ENCODE peak calls at places on chromosomes 6 and 20, in ten cellular contexts. P is fibroblast of lung; J is fibroblast of pulmonary artery; G is RWPE1; Q is astrocyte of the spinal cord; B is CD8-positive, alpha-beta T cell; S is fibroblast of mammary gland; T is MCF 10A; N is omental fat pad; V is cardiac muscle cell. O is an unnamed sample.

GRCh38 chr6:134422426-134423231 is 104.7 kb upstream of the SGK1 start:
- DNase-seq in P (peak; percentile 98), Q (peak; percentile 99), B (no peak), V (peak; percentile 97), T (peak; percentile 88), G (peak; percentile 89), J (peak; percentile 98), S (peak; percentile 99), N (no peak), O (no peak)

GRCh38 chr6:21653902-21654301 is 60.4 kb downstream of the SOX4 start:
- DNase-seq in Q (no peak), N (no peak), G (no peak), B (no peak), V (no peak), J (no peak), P (no peak), T (no peak), S (no peak), O (no peak)

GRCh38 chr6:2157441-2158127 is 87.8 kb downstream of the GMDS start:
- DNase-seq in S (peak; percentile 95), V (peak; percentile 89), T (peak; percentile 84), P (peak; percentile 87), G (peak; percentile 7), J (peak; percentile 88), N (no peak), B (no peak), Q (peak; percentile 87), O (no peak)

GRCh38 chr6:166467436-166468000 is 84.8 kb upstream of the MPC1 start:
- DNase-seq in B (no peak), J (no peak), T (no peak), G (no peak), S (no peak), P (no peak), Q (no peak), V (no peak), N (no peak), O (no peak)

GRCh38 chr6:125974214-125974866 is 12.0 kb upstream of the TRMT11 start:
- DNase-seq in Q (peak; percentile 66), V (peak; percentile 81), J (peak; percentile 85), S (peak; percentile 74), B (no peak), G (no peak), N (no peak), T (peak; percentile 66), P (peak; percentile 81), O (no peak)

GRCh38 chr6:107116328-107116892 is 1.1 kb upstream of the BEND3 start:
- DNase-seq in Q (peak; percentile 32), J (no peak), G (no peak), T (no peak), B (no peak), S (no peak), N (no peak), V (peak; percentile 19), P (no peak), O (no peak)

GRCh38 chr20:56797023-56797422 is 167.9 kb downstream of the TFAP2C start:
- DNase-seq in V (no peak), T (no peak), S (no peak), J (no peak), B (no peak), N (no peak), G (no peak), P (no peak), Q (no peak), O (no peak)

GRCh38 chr6:43714311-43715055 is 26.9 kb upstream of the MRPS18A start:
- DNase-seq in Q (peak; percentile 38), S (peak; percentile 78), P (peak; percentile 85), J (peak; percentile 63), V (peak; percentile 83), N (no peak), G (no peak), T (no peak), B (no peak), O (no peak)

GRCh38 chr20:34888468-34888867 is 12.1 kb downstream of the ACSS2 start:
- DNase-seq in V (no peak), Q (no peak), T (no peak), B (no peak), N (no peak), J (no peak), P (no peak), S (no peak), G (no peak), O (no peak)

GRCh38 chr6:44309092-44309491 is 4.1 kb downstream of the AARS2 start:
- DNase-seq in B (no peak), V (peak; percentile 38), Q (peak; percentile 49), T (peak; percentile 59), J (peak; percentile 23), G (peak; percentile 77), S (peak; percentile 90), N (no peak), P (peak; percentile 83), O (no peak)

DNA sequence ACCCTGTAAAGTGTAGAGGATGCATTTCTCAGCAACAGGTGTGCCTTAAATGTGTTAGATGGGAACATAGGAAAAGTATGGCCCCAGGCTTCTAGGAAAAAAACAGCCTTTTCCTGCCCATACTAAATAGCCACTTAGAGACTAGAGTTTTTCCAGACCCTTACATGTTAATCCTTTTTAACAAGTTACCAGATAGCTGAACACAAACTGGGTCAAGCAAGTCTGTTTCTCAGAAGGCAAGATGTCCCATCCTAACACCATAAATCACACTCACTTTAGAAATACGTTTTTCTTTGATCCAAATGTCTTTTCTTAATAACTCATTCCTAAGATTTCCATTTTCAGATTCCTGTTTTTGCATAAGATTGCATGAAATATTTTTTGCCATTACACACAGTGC is 241.2 kb downstream of the KCNQ5 start:
- DNase-seq in S (no peak), V (no peak), Q (no peak), N (no peak), T (no peak), G (no peak), J (no peak), B (no peak), P (no peak), O (no peak)
- TF ChIP-seq CTCF in S (no peak), V (no peak), Q (no peak), N (no peak), T (no peak), G (no peak), J (no peak), B (no peak), P (no peak), O (no peak)

GRCh38 chr20:12358006-12358654 is 440.4 kb downstream of the BTBD3 start:
- DNase-seq in S (peak; percentile 15), Q (no peak), V (peak; percentile 62), P (no peak), N (no peak), J (peak; percentile 42), B (no peak), T (peak; percentile 20), G (no peak), O (no peak)
- TF ChIP-seq CTCF in S (peak; percentile 11), Q (no peak), V (peak; percentile 54), P (no peak), N (no peak), J (peak; percentile 47), B (no peak), T (no peak), G (no peak), O (no peak)

DNA sequence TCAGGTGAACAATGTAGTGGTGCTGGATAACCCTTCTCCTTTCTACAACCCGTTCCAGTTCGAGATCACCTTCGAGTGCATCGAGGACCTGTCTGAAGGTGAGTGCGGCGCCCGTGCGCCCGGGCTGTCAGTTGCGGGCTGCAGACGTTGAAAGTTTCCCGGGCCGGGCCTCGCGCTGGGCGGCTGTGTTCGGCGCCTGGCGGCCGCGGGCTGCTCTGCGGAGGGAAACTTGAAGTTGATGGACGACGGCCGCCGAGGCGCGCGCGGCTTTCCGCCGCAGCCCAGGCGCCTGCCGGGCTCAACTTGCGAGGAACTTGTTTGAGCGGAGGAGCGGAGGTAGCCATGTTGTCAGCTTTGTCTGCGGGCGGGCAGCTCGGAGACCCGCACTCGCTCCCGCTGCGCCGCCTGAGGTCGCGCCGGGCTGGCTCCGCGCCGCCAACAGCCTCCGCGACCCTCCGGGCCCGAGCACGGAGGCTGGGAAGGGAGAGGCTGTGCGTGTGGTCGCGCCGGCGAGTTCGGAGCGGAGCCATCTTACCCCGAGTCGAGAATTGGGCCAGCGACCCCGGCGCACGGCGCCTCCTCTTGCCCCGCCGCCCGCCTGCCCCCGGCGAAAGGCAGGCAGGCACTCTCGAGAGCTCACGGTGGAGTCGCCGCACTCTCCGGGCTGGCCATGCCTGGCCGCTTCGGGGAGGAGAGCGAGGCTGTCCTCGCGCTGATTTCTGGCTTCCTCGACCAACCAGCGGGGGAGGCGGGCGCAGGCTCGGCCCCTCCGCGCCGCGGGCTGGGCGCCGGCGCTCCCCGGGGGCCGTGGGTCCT is 681 bp downstream of the ASF1A start:
- DNase-seq in T (peak; percentile 50), B (peak; percentile 80), V (peak; percentile 81), P (peak; percentile 59), J (peak; percentile 71), Q (peak; percentile 72), S (peak; percentile 61), G (peak; percentile 35), N (no peak), O (no peak)
- TF ChIP-seq CTCF in T (no peak), B (no peak), V (no peak), P (no peak), J (no peak), Q (no peak), S (no peak), G (no peak), N (no peak), O (no peak)

DNA sequence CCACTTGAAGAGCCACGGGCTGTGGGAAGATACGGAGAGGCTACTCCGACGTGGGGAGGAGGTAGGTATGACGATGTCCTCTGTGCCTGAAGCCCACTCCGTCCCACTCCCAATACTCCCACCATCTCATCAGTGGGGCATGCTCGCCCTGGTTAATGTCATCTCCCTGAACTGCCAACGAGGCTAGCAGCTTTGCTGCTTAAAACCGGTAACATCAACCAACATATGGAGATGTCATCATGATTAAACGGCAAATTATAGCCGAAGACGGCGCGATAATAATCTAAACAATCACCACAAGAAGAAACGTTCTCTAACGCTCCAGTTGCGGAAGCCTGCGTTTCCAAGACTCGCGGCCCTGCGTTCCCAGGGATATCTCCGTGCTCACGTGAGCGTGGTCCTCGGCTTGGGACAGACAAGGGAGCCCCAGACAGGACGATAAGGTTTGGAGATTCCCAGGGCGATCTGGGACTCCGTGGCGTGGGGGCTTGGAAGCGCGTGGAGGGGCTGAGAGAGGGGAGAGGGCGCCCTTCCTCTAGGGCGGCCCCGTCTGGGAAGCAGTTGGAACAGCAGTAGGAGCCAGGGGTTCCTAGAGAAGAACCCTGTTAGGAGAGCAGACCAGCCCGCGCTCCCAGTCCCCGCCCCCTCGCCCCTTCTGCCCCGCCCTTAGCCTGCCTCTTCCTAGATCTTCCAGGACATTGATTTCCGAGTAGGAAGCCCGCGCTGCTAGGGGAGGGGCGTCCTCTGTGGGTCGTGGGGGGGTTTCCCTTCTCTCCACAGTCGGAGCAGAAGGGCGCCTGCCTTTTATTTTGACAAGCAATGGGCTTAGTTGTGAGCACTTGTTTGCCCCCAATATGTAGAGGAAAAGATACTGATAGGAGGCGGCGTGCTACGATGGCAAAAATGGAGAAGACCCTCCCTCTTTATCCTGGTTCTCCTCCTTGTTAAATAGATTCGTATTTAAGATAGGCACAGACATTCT is 10.7 kb downstream of the NRN1 start:
- DNase-seq in S (peak; percentile 85), Q (peak; percentile 67), P (no peak), T (no peak), N (no peak), B (no peak), G (peak; percentile 59), J (peak; percentile 11), V (no peak), O (no peak)
- TF ChIP-seq CTCF in S (peak; percentile 44), Q (peak; percentile 50), P (peak; percentile 23), T (no peak), N (no peak), B (no peak), G (peak; percentile 16), J (no peak), V (peak; percentile 30), O (no peak)